ENCODE peak calls at places on chromosome 1, in nine cellular contexts. P is endothelial cell of umbilical vein, L is sigmoid colon, E is breast epithelium, F is esophagus muscularis mucosa, Z is upper lobe of left lung, Y is SK-N-SH, T is stomach, U is transverse colon. C is an unnamed sample.
A peak's percentile ranks its signal among the peaks of the same experiment; 100 is the strongest.

GRCh38 chr1:17675681-17676243 is 79.4 kb upstream of the ACTL8 start:
- DNase-seq in P (no peak), L (no peak), E (no peak), F (no peak), Z (peak; percentile 60), Y (no peak), T (no peak), U (no peak), C (no peak)

GRCh38 chr1:156897078-156897825 is 3.7 kb downstream of the PEAR1 start:
- DNase-seq in P (peak; percentile 61), L (no peak), E (no peak), F (no peak), Z (no peak), Y (no peak), T (no peak), U (no peak), C (no peak)

GRCh38 chr1:203271018-203271743 is 34.1 kb upstream of the BTG2 start:
- DNase-seq in P (peak; percentile 62), L (peak; percentile 93), E (no peak), F (peak; percentile 94), Z (no peak), Y (peak; percentile 45), T (peak; percentile 78), U (peak; percentile 81), C (peak; percentile 90)

GRCh38 chr1:89581859-89582258 is 51.1 kb upstream of the LRRC8C start:
- DNase-seq in P (no peak), L (no peak), E (no peak), F (no peak), Z (no peak), Y (no peak), T (no peak), U (no peak), C (no peak)

GRCh38 chr1:186763107-186763506 is 65.6 kb upstream of the PLA2G4A start:
- DNase-seq in P (peak; percentile 96), L (no peak), E (no peak), F (no peak), Z (no peak), Y (no peak), T (no peak), U (no peak), C (no peak)

GRCh38 chr1:202320081-202320405 is 21.7 kb downstream of the UBE2T start:
- DNase-seq in P (no peak), L (no peak), E (no peak), F (no peak), Z (no peak), Y (no peak), T (no peak), U (no peak), C (no peak)

GRCh38 chr1:145978860-145979745 is 14.6 kb downstream of the POLR3GL start:
- DNase-seq in P (peak; percentile 98), L (peak; percentile 98), E (peak; percentile 76), F (peak; percentile 99), Z (no peak), Y (peak; percentile 82), T (peak; percentile 91), U (peak; percentile 96), C (peak; percentile 92)

GRCh38 chr1:109796484-109797305 is 33.0 kb upstream of the EPS8L3 start:
- DNase-seq in P (no peak), L (no peak), E (peak; percentile 2), F (no peak), Z (no peak), Y (no peak), T (peak; percentile 24), U (peak; percentile 26), C (no peak)

GRCh38 chr1:94247146-94248094 is 10.0 kb upstream of the ARHGAP29 start:
- DNase-seq in P (peak; percentile 80), L (peak; percentile 82), E (peak; percentile 84), F (no peak), Z (peak; percentile 96), Y (peak; percentile 96), T (peak; percentile 89), U (peak; percentile 79), C (peak; percentile 91)

GRCh38 chr1:86466109-86466844 is 2.5 kb upstream of the CLCA1 start:
- DNase-seq in P (no peak), L (no peak), E (no peak), F (no peak), Z (no peak), Y (no peak), T (no peak), U (no peak), C (no peak)

GRCh38 chr1:150562384-150563339 is 13.5 kb downstream of the ADAMTSL4 start:
- DNase-seq in P (peak; percentile 35), L (peak; percentile 73), E (no peak), F (no peak), Z (no peak), Y (no peak), T (peak; percentile 51), U (peak; percentile 84), C (peak; percentile 92)

GRCh38 chr1:161899091-161899490 is 124.6 kb downstream of the OLFML2B start:
- DNase-seq in P (no peak), L (no peak), E (no peak), F (no peak), Z (no peak), Y (no peak), T (no peak), U (no peak), C (no peak)

GRCh38 chr1:226116673-226117072 is 54.2 kb downstream of the H3-3A start:
- DNase-seq in P (no peak), L (no peak), E (no peak), F (no peak), Z (no peak), Y (no peak), T (no peak), U (no peak), C (no peak)

GRCh38 chr1:117820096-117820495 is 109.3 kb downstream of the GDAP2 start:
- DNase-seq in P (no peak), L (no peak), E (no peak), F (no peak), Z (no peak), Y (no peak), T (no peak), U (no peak), C (no peak)

GRCh38 chr1:68120136-68120791 is 69.8 kb upstream of the DIRAS3 start:
- DNase-seq in P (peak; percentile 85), L (no peak), E (no peak), F (peak; percentile 93), Z (no peak), Y (peak; percentile 56), T (peak; percentile 47), U (peak; percentile 41), C (no peak)

GRCh38 chr1:53561488-53562115 is 102.4 kb downstream of the DMRTB1 start:
- DNase-seq in P (no peak), L (peak; percentile 76), E (peak; percentile 34), F (no peak), Z (no peak), Y (peak; percentile 47), T (no peak), U (peak; percentile 6), C (peak; percentile 48)

GRCh38 chr1:160376525-160377131 is 9.8 kb downstream of the NHLH1 start:
- DNase-seq in P (peak; percentile 65), L (no peak), E (no peak), F (no peak), Z (no peak), Y (peak; percentile 79), T (no peak), U (peak; percentile 17), C (no peak)

GRCh38 chr1:198798923-198799386 is 160.1 kb downstream of the PTPRC start:
- DNase-seq in P (no peak), L (no peak), E (no peak), F (no peak), Z (no peak), Y (no peak), T (no peak), U (no peak), C (no peak)

GRCh38 chr1:171141336-171142051 is 43.6 kb upstream of the FMO2 start:
- DNase-seq in P (peak; percentile 68), L (peak; percentile 82), E (no peak), F (no peak), Z (no peak), Y (no peak), T (no peak), U (peak; percentile 14), C (no peak)
- TF ChIP-seq CTCF in P (no peak), L (no peak), E (no peak), F (no peak), Z (no peak), Y (no peak), T (peak; percentile 7), U (no peak), C (no peak)

GRCh38 chr1:185046639-185047038 is 1.3 kb downstream of the RNF2 start:
- DNase-seq in P (no peak), L (no peak), E (no peak), F (no peak), Z (no peak), Y (no peak), T (no peak), U (no peak), C (no peak)

GRCh38 chr1:185044387-185044786 is 971 bp upstream of the RNF2 start:
- DNase-seq in P (no peak), L (no peak), E (no peak), F (no peak), Z (no peak), Y (no peak), T (no peak), U (no peak), C (no peak)

GRCh38 chr1:185049670-185050069 is 4.3 kb downstream of the RNF2 start:
- DNase-seq in P (no peak), L (no peak), E (no peak), F (no peak), Z (no peak), Y (no peak), T (no peak), U (no peak), C (no peak)

GRCh38 chr1:185044981-185045792 is at the start of gene RNF2:
- DNase-seq in P (peak; percentile 86), L (peak; percentile 89), E (peak; percentile 69), F (peak; percentile 93), Z (peak; percentile 97), Y (peak; percentile 95), T (peak; percentile 80), U (peak; percentile 84), C (peak; percentile 96)

GRCh38 chr1:185045793-185046441 is 559 bp downstream of the RNF2 start:
- DNase-seq in P (peak; percentile 38), L (peak; percentile 64), E (no peak), F (no peak), Z (no peak), Y (peak; percentile 84), T (peak; percentile 30), U (peak; percentile 20), C (no peak)
- TF ChIP-seq POLR2AphosphoS5 in P (no peak), L (no peak), E (no peak), F (no peak), Z (no peak), Y (no peak), T (no peak), U (no peak), C (no peak)

DNA sequence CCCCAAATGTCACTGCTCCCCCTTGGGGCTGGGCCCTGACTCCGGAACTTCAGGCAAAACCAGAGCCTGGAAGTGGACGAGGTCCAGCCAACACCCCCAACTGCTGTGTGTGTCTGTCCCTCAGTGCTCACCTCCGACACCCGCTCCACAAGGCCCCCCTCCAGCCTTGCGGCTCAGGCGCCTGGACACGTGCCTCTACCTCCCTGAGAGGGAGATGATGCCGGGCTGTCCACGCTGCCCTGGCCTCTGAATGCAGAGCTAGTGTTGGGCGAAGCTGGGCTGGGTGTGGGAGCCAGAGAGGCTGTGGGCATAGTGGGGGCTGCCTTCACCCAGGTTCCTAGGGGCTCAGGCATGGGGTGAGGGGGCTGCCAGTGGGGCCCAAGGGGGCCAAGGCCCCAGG is 74.5 kb downstream of the MEGF6 start:
- DNase-seq in P (no peak), L (no peak), E (no peak), F (no peak), Z (peak; percentile 70), Y (no peak), T (no peak), U (no peak), C (no peak)
- H3K4me1 ChIP-seq in P (peaks cover 8% of the 10 kb centered on the region), L (no peaks in the 10 kb centered on the region), E (peaks cover 12% of the 10 kb centered on the region), F (peaks cover 8% of the 10 kb centered on the region), Z (peaks cover 5% of the 10 kb centered on the region), Y (peaks cover 34% of the 10 kb centered on the region), T (peaks cover 7% of the 10 kb centered on the region), U (no peaks in the 10 kb centered on the region), C (peaks cover 35% of the 10 kb centered on the region)

GRCh38 chr1:216119600-216119999 is 303.6 kb downstream of the USH2A start:
- DNase-seq in P (no peak), L (no peak), E (no peak), F (no peak), Z (no peak), Y (peak; percentile 11), T (no peak), U (no peak), C (no peak)
- TF ChIP-seq CTCF in P (no peak), L (no peak), E (no peak), F (no peak), Z (no peak), Y (peak; percentile 69), T (no peak), U (peak; percentile 14), C (no peak)

C was measured in spleen.